ENCODE peak calls at places on chromosomes 2 and 18, in nine cellular contexts. One of them, this sample, is unnamed.

GRCh38 chr2:48268671-48269070 is 261.3 kb upstream of the STON1 start:
- DNase-seq in mesenchymal stem cell: no peak
- DNase-seq in HL-60: no peak
- DNase-seq in aorta: no peak
- DNase-seq in H9: no peak
- DNase-seq in left ventricle myocardium inferior: no peak
- DNase-seq in CD4-positive, CD25-positive, alpha-beta regulatory T cell: no peak
- DNase-seq in tibial artery: no peak
- DNase-seq in substantia nigra: no peak
- DNase-seq in this sample: no peak

GRCh38 chr18:61606759-61607158 is 273.5 kb downstream of the CDH20 start:
- DNase-seq in mesenchymal stem cell: peak
- DNase-seq in HL-60: no peak
- DNase-seq in aorta: peak
- DNase-seq in H9: peak
- DNase-seq in left ventricle myocardium inferior: peak
- DNase-seq in CD4-positive, CD25-positive, alpha-beta regulatory T cell: no peak
- DNase-seq in tibial artery: peak
- DNase-seq in substantia nigra: no peak
- DNase-seq in this sample: no peak

GRCh38 chr2:235856151-235856819 is 311.9 kb downstream of the GBX2 start:
- DNase-seq in mesenchymal stem cell: peak
- DNase-seq in HL-60: no peak
- DNase-seq in aorta: no peak
- DNase-seq in H9: no peak
- DNase-seq in left ventricle myocardium inferior: no peak
- DNase-seq in CD4-positive, CD25-positive, alpha-beta regulatory T cell: no peak
- DNase-seq in tibial artery: no peak
- DNase-seq in substantia nigra: no peak
- DNase-seq in this sample: no peak

GRCh38 chr2:212073360-212073759 is 465.2 kb downstream of the ERBB4 start:
- DNase-seq in mesenchymal stem cell: no peak
- DNase-seq in HL-60: no peak
- DNase-seq in aorta: no peak
- DNase-seq in H9: no peak
- DNase-seq in left ventricle myocardium inferior: no peak
- DNase-seq in CD4-positive, CD25-positive, alpha-beta regulatory T cell: no peak
- DNase-seq in tibial artery: no peak
- DNase-seq in substantia nigra: no peak
- DNase-seq in this sample: no peak

GRCh38 chr2:47072728-47073191 is 82.3 kb downstream of the STPG4 start:
- DNase-seq in mesenchymal stem cell: no peak
- DNase-seq in HL-60: peak
- DNase-seq in aorta: peak
- DNase-seq in H9: no peak
- DNase-seq in left ventricle myocardium inferior: peak
- DNase-seq in CD4-positive, CD25-positive, alpha-beta regulatory T cell: no peak
- DNase-seq in tibial artery: peak
- DNase-seq in substantia nigra: no peak
- DNase-seq in this sample: peak

GRCh38 chr2:46273225-46273863 is 23.9 kb upstream of the EPAS1 start:
- DNase-seq in mesenchymal stem cell: peak
- DNase-seq in HL-60: no peak
- DNase-seq in aorta: no peak
- DNase-seq in H9: no peak
- DNase-seq in left ventricle myocardium inferior: no peak
- DNase-seq in CD4-positive, CD25-positive, alpha-beta regulatory T cell: no peak
- DNase-seq in tibial artery: no peak
- DNase-seq in substantia nigra: no peak
- DNase-seq in this sample: no peak

GRCh38 chr2:7203056-7203467 is 285.9 kb downstream of the RNF144A start:
- DNase-seq in mesenchymal stem cell: peak
- DNase-seq in HL-60: peak
- DNase-seq in aorta: peak
- DNase-seq in H9: peak
- DNase-seq in left ventricle myocardium inferior: no peak
- DNase-seq in CD4-positive, CD25-positive, alpha-beta regulatory T cell: peak
- DNase-seq in tibial artery: no peak
- DNase-seq in substantia nigra: peak
- DNase-seq in this sample: peak

GRCh38 chr18:76410660-76411417 is 84.2 kb downstream of the ZNF516 start:
- DNase-seq in mesenchymal stem cell: no peak
- DNase-seq in HL-60: peak
- DNase-seq in aorta: no peak
- DNase-seq in H9: peak
- DNase-seq in left ventricle myocardium inferior: no peak
- DNase-seq in CD4-positive, CD25-positive, alpha-beta regulatory T cell: no peak
- DNase-seq in tibial artery: no peak
- DNase-seq in substantia nigra: no peak
- DNase-seq in this sample: no peak

GRCh38 chr2:151498178-151498577 is 88.5 kb downstream of the RIF1 start:
- DNase-seq in mesenchymal stem cell: no peak
- DNase-seq in HL-60: no peak
- DNase-seq in aorta: no peak
- DNase-seq in H9: no peak
- DNase-seq in left ventricle myocardium inferior: no peak
- DNase-seq in CD4-positive, CD25-positive, alpha-beta regulatory T cell: no peak
- DNase-seq in tibial artery: no peak
- DNase-seq in substantia nigra: no peak
- DNase-seq in this sample: no peak

GRCh38 chr2:135817946-135818345 is 19.0 kb downstream of the LCT start:
- DNase-seq in mesenchymal stem cell: no peak
- DNase-seq in HL-60: no peak
- DNase-seq in aorta: no peak
- DNase-seq in H9: no peak
- DNase-seq in left ventricle myocardium inferior: no peak
- DNase-seq in CD4-positive, CD25-positive, alpha-beta regulatory T cell: no peak
- DNase-seq in tibial artery: no peak
- DNase-seq in substantia nigra: no peak
- DNase-seq in this sample: no peak

GRCh38 chr18:27483266-27483665 is 298.2 kb upstream of the CHST9 start:
- DNase-seq in mesenchymal stem cell: no peak
- DNase-seq in HL-60: no peak
- DNase-seq in aorta: no peak
- DNase-seq in H9: no peak
- DNase-seq in left ventricle myocardium inferior: no peak
- DNase-seq in CD4-positive, CD25-positive, alpha-beta regulatory T cell: no peak
- DNase-seq in tibial artery: no peak
- DNase-seq in substantia nigra: no peak
- DNase-seq in this sample: no peak

GRCh38 chr2:62685986-62686625 is 19.4 kb upstream of the EHBP1 start:
- DNase-seq in mesenchymal stem cell: no peak
- DNase-seq in HL-60: no peak
- DNase-seq in aorta: no peak
- DNase-seq in H9: no peak
- DNase-seq in left ventricle myocardium inferior: no peak
- DNase-seq in CD4-positive, CD25-positive, alpha-beta regulatory T cell: no peak
- DNase-seq in tibial artery: no peak
- DNase-seq in substantia nigra: no peak
- DNase-seq in this sample: no peak

GRCh38 chr2:71453404-71454220 is at the start of gene DYSF:
- DNase-seq in mesenchymal stem cell: peak
- DNase-seq in HL-60: no peak
- DNase-seq in aorta: peak
- DNase-seq in H9: peak
- DNase-seq in left ventricle myocardium inferior: peak
- DNase-seq in CD4-positive, CD25-positive, alpha-beta regulatory T cell: no peak
- DNase-seq in tibial artery: peak
- DNase-seq in substantia nigra: no peak
- DNase-seq in this sample: no peak

GRCh38 chr2:33275689-33276444 is 200.6 kb upstream of the RASGRP3 start:
- DNase-seq in mesenchymal stem cell: peak
- DNase-seq in HL-60: no peak
- DNase-seq in aorta: peak
- DNase-seq in H9: no peak
- DNase-seq in left ventricle myocardium inferior: peak
- DNase-seq in CD4-positive, CD25-positive, alpha-beta regulatory T cell: peak
- DNase-seq in tibial artery: peak
- DNase-seq in substantia nigra: no peak
- DNase-seq in this sample: no peak

GRCh38 chr2:43170733-43171101 is 55.7 kb downstream of the ZFP36L2 start:
- DNase-seq in mesenchymal stem cell: no peak
- DNase-seq in HL-60: no peak
- DNase-seq in aorta: no peak
- DNase-seq in H9: peak
- DNase-seq in left ventricle myocardium inferior: no peak
- DNase-seq in CD4-positive, CD25-positive, alpha-beta regulatory T cell: no peak
- DNase-seq in tibial artery: no peak
- DNase-seq in substantia nigra: no peak
- DNase-seq in this sample: no peak

GRCh38 chr2:43169987-43170732 is 56.2 kb downstream of the ZFP36L2 start:
- DNase-seq in mesenchymal stem cell: no peak
- DNase-seq in HL-60: no peak
- DNase-seq in aorta: no peak
- DNase-seq in H9: peak
- DNase-seq in left ventricle myocardium inferior: no peak
- DNase-seq in CD4-positive, CD25-positive, alpha-beta regulatory T cell: peak
- DNase-seq in tibial artery: no peak
- DNase-seq in substantia nigra: no peak
- DNase-seq in this sample: no peak

GRCh38 chr2:43171789-43172188 is 54.6 kb downstream of the ZFP36L2 start:
- DNase-seq in mesenchymal stem cell: peak
- DNase-seq in HL-60: no peak
- DNase-seq in aorta: peak
- DNase-seq in H9: no peak
- DNase-seq in left ventricle myocardium inferior: peak
- DNase-seq in CD4-positive, CD25-positive, alpha-beta regulatory T cell: no peak
- DNase-seq in tibial artery: no peak
- DNase-seq in substantia nigra: no peak
- DNase-seq in this sample: no peak

GRCh38 chr2:43168016-43168369 is 58.4 kb downstream of the ZFP36L2 start:
- DNase-seq in mesenchymal stem cell: no peak
- DNase-seq in HL-60: no peak
- DNase-seq in aorta: no peak
- DNase-seq in H9: no peak
- DNase-seq in left ventricle myocardium inferior: no peak
- DNase-seq in CD4-positive, CD25-positive, alpha-beta regulatory T cell: no peak
- DNase-seq in tibial artery: no peak
- DNase-seq in substantia nigra: no peak
- DNase-seq in this sample: no peak

GRCh38 chr2:43169091-43169936 is 57.1 kb downstream of the ZFP36L2 start:
- DNase-seq in mesenchymal stem cell: no peak
- DNase-seq in HL-60: peak
- DNase-seq in aorta: peak
- DNase-seq in H9: peak
- DNase-seq in left ventricle myocardium inferior: no peak
- DNase-seq in CD4-positive, CD25-positive, alpha-beta regulatory T cell: no peak
- DNase-seq in tibial artery: no peak
- DNase-seq in substantia nigra: peak
- DNase-seq in this sample: no peak
- H3K27ac ChIP-seq in mesenchymal stem cell: peak
- H3K27ac ChIP-seq in HL-60: peak
- H3K27ac ChIP-seq in aorta: no peak
- H3K27ac ChIP-seq in H9: no peak
- H3K27ac ChIP-seq in left ventricle myocardium inferior: peak
- H3K27ac ChIP-seq in CD4-positive, CD25-positive, alpha-beta regulatory T cell: peak
- H3K27ac ChIP-seq in tibial artery: no peak
- H3K27ac ChIP-seq in substantia nigra: peak
- H3K27ac ChIP-seq in this sample: peak

DNA sequence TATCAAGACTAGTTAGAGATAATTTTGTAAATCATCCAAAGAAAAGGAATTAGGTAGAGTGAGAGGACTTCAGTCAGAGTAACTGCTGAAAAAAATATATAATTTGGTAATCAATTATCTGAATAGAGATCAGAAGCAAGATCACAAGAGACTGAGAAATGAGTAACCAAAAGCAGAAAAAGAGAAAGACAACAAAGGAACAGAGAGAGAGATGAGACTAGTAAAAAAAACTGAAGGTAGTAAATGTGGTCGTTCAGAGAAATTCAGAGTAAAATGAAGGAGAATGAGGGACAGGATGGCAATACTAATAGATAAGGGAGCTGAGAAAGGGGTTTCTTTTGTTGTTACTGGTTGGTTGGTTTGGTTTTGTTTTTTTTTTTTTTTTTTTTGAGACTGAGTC is 16.5 kb downstream of the STRN start:
- DNase-seq in mesenchymal stem cell: no peak
- DNase-seq in HL-60: no peak
- DNase-seq in aorta: no peak
- DNase-seq in H9: no peak
- DNase-seq in left ventricle myocardium inferior: no peak
- DNase-seq in CD4-positive, CD25-positive, alpha-beta regulatory T cell: no peak
- DNase-seq in tibial artery: no peak
- DNase-seq in substantia nigra: no peak
- DNase-seq in this sample: no peak
- H3K27ac ChIP-seq in mesenchymal stem cell: no peak
- H3K27ac ChIP-seq in HL-60: no peak
- H3K27ac ChIP-seq in aorta: no peak
- H3K27ac ChIP-seq in H9: no peak
- H3K27ac ChIP-seq in left ventricle myocardium inferior: no peak
- H3K27ac ChIP-seq in CD4-positive, CD25-positive, alpha-beta regulatory T cell: no peak
- H3K27ac ChIP-seq in tibial artery: no peak
- H3K27ac ChIP-seq in substantia nigra: no peak
- H3K27ac ChIP-seq in this sample: no peak

GRCh38 chr18:24633121-24633520 is 172.7 kb downstream of the HRH4 start:
- DNase-seq in mesenchymal stem cell: peak
- DNase-seq in HL-60: no peak
- DNase-seq in aorta: no peak
- DNase-seq in H9: no peak
- DNase-seq in left ventricle myocardium inferior: no peak
- DNase-seq in CD4-positive, CD25-positive, alpha-beta regulatory T cell: no peak
- DNase-seq in tibial artery: no peak
- DNase-seq in substantia nigra: no peak
- DNase-seq in this sample: no peak
- H3K27ac ChIP-seq in mesenchymal stem cell: no peak
- H3K27ac ChIP-seq in HL-60: no peak
- H3K27ac ChIP-seq in aorta: no peak
- H3K27ac ChIP-seq in H9: no peak
- H3K27ac ChIP-seq in left ventricle myocardium inferior: peak
- H3K27ac ChIP-seq in CD4-positive, CD25-positive, alpha-beta regulatory T cell: no peak
- H3K27ac ChIP-seq in tibial artery: no peak
- H3K27ac ChIP-seq in substantia nigra: no peak
- H3K27ac ChIP-seq in this sample: no peak

DNA sequence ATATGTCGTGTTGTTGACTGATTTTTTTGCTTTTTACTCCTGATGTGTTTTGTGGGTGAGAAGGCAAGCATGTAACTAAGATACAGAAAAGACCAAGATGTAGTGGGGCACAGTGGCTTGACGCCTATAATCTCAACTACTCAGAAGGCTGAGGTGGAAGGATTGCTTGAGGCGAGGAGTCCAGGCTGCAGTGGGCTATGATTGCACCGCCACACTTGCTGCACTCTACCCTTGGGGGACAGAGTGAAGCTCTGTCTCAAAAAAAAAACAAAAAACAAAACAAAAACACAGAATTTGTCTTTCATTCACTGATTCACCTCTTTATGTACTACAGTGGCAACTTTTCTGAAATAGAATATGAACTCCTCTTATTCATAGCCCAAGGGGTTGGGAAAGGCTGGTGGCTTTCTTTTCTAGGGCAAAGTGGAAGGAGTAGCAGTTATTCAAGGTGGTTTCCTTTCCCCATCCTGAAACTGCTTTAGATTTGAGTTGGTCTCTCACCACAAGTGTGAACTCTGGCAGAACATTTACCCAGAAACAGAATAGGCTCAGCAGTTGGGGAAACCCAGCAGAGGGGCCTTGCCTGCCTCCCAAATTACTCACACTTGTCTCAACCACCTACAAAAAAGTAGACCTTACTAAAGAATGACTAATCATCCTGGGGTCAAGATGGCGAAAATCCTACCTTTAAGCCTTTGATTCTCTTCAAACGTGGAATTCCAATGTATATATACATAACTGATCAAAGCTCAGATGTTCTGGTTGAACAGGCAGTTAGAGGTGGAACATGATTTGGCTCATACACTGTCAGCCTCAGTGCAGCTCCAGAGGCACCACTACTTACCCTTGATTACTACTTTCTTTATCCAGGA is 6.5 kb downstream of the TANK start:
- DNase-seq in mesenchymal stem cell: no peak
- DNase-seq in HL-60: no peak
- DNase-seq in aorta: no peak
- DNase-seq in H9: no peak
- DNase-seq in left ventricle myocardium inferior: no peak
- DNase-seq in CD4-positive, CD25-positive, alpha-beta regulatory T cell: peak
- DNase-seq in tibial artery: no peak
- DNase-seq in substantia nigra: no peak
- DNase-seq in this sample: no peak
- H3K27ac ChIP-seq in mesenchymal stem cell: peak
- H3K27ac ChIP-seq in HL-60: peak
- H3K27ac ChIP-seq in aorta: no peak
- H3K27ac ChIP-seq in H9: no peak
- H3K27ac ChIP-seq in left ventricle myocardium inferior: no peak
- H3K27ac ChIP-seq in CD4-positive, CD25-positive, alpha-beta regulatory T cell: peak
- H3K27ac ChIP-seq in tibial artery: no peak
- H3K27ac ChIP-seq in substantia nigra: no peak
- H3K27ac ChIP-seq in this sample: no peak

This sample was measured in caudate nucleus.